ENCODE peak calls at places on chromosomes 11 and 22, in seven cellular contexts. Y, H, G, Z, U, Q and N are unnamed samples.

GRCh38 chr11:9716275-9717039 is 52.6 kb downstream of the SWAP70 start:
- DNase-seq in Y (peak; percentile 75), H (peak; percentile 94), G (no peak), Z (no peak), U (peak; percentile 62), Q (peak; percentile 42), N (peak; percentile 31)

GRCh38 chr11:39810358-39810757 is 1649.1 kb downstream of the LRRC4C start:
- DNase-seq in Y (no peak), H (peak; percentile 65), G (no peak), Z (no peak), U (no peak), Q (no peak), N (no peak)

GRCh38 chr22:17239156-17239701 is 20.0 kb upstream of the ADA2 start:
- DNase-seq in Y (no peak), H (no peak), G (no peak), Z (no peak), U (no peak), Q (no peak), N (no peak)

GRCh38 chr11:119758291-119758690 is 29.3 kb upstream of the NECTIN1 start:
- DNase-seq in Y (peak; percentile 60), H (no peak), G (no peak), Z (no peak), U (no peak), Q (no peak), N (peak; percentile 62)

GRCh38 chr11:79083346-79083745 is 357.5 kb downstream of the TENM4 start:
- DNase-seq in Y (no peak), H (no peak), G (no peak), Z (no peak), U (no peak), Q (no peak), N (peak; percentile 38)

GRCh38 chr11:19846654-19847330 is 134.2 kb downstream of the NAV2 start:
- DNase-seq in Y (no peak), H (no peak), G (no peak), Z (no peak), U (no peak), Q (no peak), N (peak; percentile 64)

GRCh38 chr11:45843158-45843924 is 3.9 kb upstream of the CRY2 start:
- DNase-seq in Y (peak; percentile 84), H (peak; percentile 91), G (peak; percentile 95), Z (peak; percentile 96), U (peak; percentile 85), Q (peak; percentile 91), N (peak; percentile 87)

GRCh38 chr11:99200720-99201119 is 180.0 kb downstream of the CNTN5 start:
- DNase-seq in Y (no peak), H (no peak), G (no peak), Z (no peak), U (no peak), Q (no peak), N (no peak)

GRCh38 chr11:79437981-79438630 is 2.7 kb downstream of the TENM4 start:
- DNase-seq in Y (peak; percentile 44), H (no peak), G (no peak), Z (no peak), U (no peak), Q (peak; percentile 5), N (peak; percentile 78)

GRCh38 chr11:119714189-119714588 is 14.8 kb downstream of the NECTIN1 start:
- DNase-seq in Y (no peak), H (no peak), G (no peak), Z (no peak), U (no peak), Q (no peak), N (no peak)

GRCh38 chr22:26709617-26710390 is 52.4 kb downstream of the MIAT start:
- DNase-seq in Y (peak; percentile 83), H (no peak), G (no peak), Z (no peak), U (no peak), Q (no peak), N (peak; percentile 78)

GRCh38 chr11:100978442-100978841 is 151.2 kb downstream of the PGR start:
- DNase-seq in Y (no peak), H (no peak), G (no peak), Z (no peak), U (no peak), Q (no peak), N (no peak)

GRCh38 chr22:34004058-34004457 is 83.8 kb upstream of the LARGE1 start:
- DNase-seq in Y (no peak), H (no peak), G (peak; percentile 70), Z (no peak), U (no peak), Q (no peak), N (no peak)

GRCh38 chr11:96110302-96110701 is 186.4 kb upstream of the MTMR2 start:
- DNase-seq in Y (no peak), H (no peak), G (no peak), Z (no peak), U (no peak), Q (no peak), N (no peak)

GRCh38 chr22:39097098-39098020 is at the start of gene APOBEC3H:
- DNase-seq in Y (peak; percentile 26), H (peak; percentile 59), G (no peak), Z (peak; percentile 41), U (peak; percentile 70), Q (no peak), N (no peak)

GRCh38 chr11:61148016-61148640 is 13.1 kb downstream of the VPS37C start:
- DNase-seq in Y (no peak), H (no peak), G (no peak), Z (no peak), U (no peak), Q (no peak), N (no peak)

GRCh38 chr11:69311767-69312385 is 17.9 kb downstream of the MYEOV start:
- DNase-seq in Y (peak; percentile 54), H (no peak), G (no peak), Z (no peak), U (peak; percentile 48), Q (no peak), N (peak; percentile 6)

GRCh38 chr11:19313140-19313539 is 72.4 kb upstream of the E2F8 start:
- DNase-seq in Y (no peak), H (no peak), G (no peak), Z (no peak), U (no peak), Q (no peak), N (no peak)

GRCh38 chr11:61042961-61043540 is 59.2 kb upstream of the CD5 start:
- DNase-seq in Y (no peak), H (no peak), G (no peak), Z (no peak), U (peak; percentile 61), Q (peak; percentile 42), N (no peak)

GRCh38 chr22:39994566-39995345 is at the start of gene FAM83F:
- DNase-seq in Y (no peak), H (no peak), G (no peak), Z (peak; percentile 74), U (no peak), Q (no peak), N (no peak)

GRCh38 chr11:9566561-9567063 is 6.9 kb upstream of the WEE1 start:
- DNase-seq in Y (peak; percentile 42), H (peak; percentile 64), G (no peak), Z (no peak), U (no peak), Q (no peak), N (peak; percentile 58)

GRCh38 chr11:120929664-120930154 is 94.2 kb upstream of the TBCEL start:
- DNase-seq in Y (peak; percentile 40), H (peak; percentile 70), G (no peak), Z (peak; percentile 41), U (peak; percentile 26), Q (no peak), N (peak; percentile 28)

GRCh38 chr11:73287400-73288101 is 15.4 kb downstream of the P2RY6 start:
- DNase-seq in Y (no peak), H (peak; percentile 58), G (no peak), Z (no peak), U (no peak), Q (no peak), N (no peak)

GRCh38 chr22:41555325-41555724 is 5.5 kb upstream of the CSDC2 start:
- DNase-seq in Y (no peak), H (no peak), G (no peak), Z (no peak), U (no peak), Q (no peak), N (no peak)

GRCh38 chr11:8002676-8003075 is 15.5 kb downstream of the EIF3F start:
- DNase-seq in Y (no peak), H (no peak), G (peak; percentile 48), Z (no peak), U (no peak), Q (no peak), N (no peak)

GRCh38 chr22:41217553-41218157 is 12.5 kb downstream of the L3MBTL2 start:
- DNase-seq in Y (peak; percentile 85), H (peak; percentile 71), G (no peak), Z (peak; percentile 56), U (peak; percentile 87), Q (no peak), N (peak; percentile 87)

GRCh38 chr11:35647535-35648092 is 15.0 kb upstream of the TRIM44 start:
- DNase-seq in Y (no peak), H (peak; percentile 2), G (no peak), Z (no peak), U (no peak), Q (no peak), N (no peak)

GRCh38 chr11:26330255-26330654 is 1.7 kb upstream of the ANO3 start:
- DNase-seq in Y (no peak), H (no peak), G (no peak), Z (no peak), U (no peak), Q (no peak), N (no peak)

GRCh38 chr11:88377151-88377550 is 39.6 kb upstream of the CTSC start:
- DNase-seq in Y (peak; percentile 42), H (no peak), G (no peak), Z (no peak), U (no peak), Q (no peak), N (no peak)

GRCh38 chr11:2304156-2305139 is 2.6 kb downstream of the TSPAN32 start:
- DNase-seq in Y (peak; percentile 57), H (peak; percentile 39), G (peak; percentile 76), Z (no peak), U (no peak), Q (no peak), N (peak; percentile 17)

GRCh38 chr11:2989551-2989950 is 2.6 kb downstream of the NAP1L4 start:
- DNase-seq in Y (no peak), H (peak; percentile 11), G (no peak), Z (no peak), U (peak; percentile 51), Q (no peak), N (no peak)

GRCh38 chr22:23495614-23496444 is 84.3 kb downstream of the IGLL1 start:
- DNase-seq in Y (no peak), H (no peak), G (no peak), Z (no peak), U (no peak), Q (no peak), N (no peak)

GRCh38 chr11:118015385-118015841 is 29.2 kb downstream of the IL10RA start:
- DNase-seq in Y (no peak), H (no peak), G (no peak), Z (no peak), U (no peak), Q (no peak), N (no peak)